ENCODE peak calls at places on chromosomes 6 and 20, in nine cellular contexts. H is activated naive CD8-positive, alpha-beta T cell treated with anti-CD3 and anti-CD28 coated beads for 36 hours; J is occipital lobe; Y is M059J; T is B cell; Z is glomerular endothelial cell; L is epithelial cell of esophagus; E is omental fat pad; I is GOT3. D is an unnamed sample.

GRCh38 chr6:45415315-45415714 is 37.6 kb upstream of the SUPT3H start:
- DNase-seq in I (no peak), Y (no peak), T (no peak), H (no peak), E (no peak), Z (no peak), J (no peak), L (no peak), D (no peak)

GRCh38 chr6:126773122-126773805 is 345.2 kb upstream of the RSPO3 start:
- DNase-seq in Z (no peak), E (no peak), T (no peak), Y (no peak), H (no peak), I (no peak), L (no peak), J (no peak), D (no peak)

GRCh38 chr6:167056370-167056769 is 57.2 kb downstream of the CEP43 start:
- DNase-seq in Z (no peak), T (peak), H (peak), Y (peak), E (no peak), J (no peak), L (no peak), I (no peak), D (no peak)

GRCh38 chr6:89597988-89598387 is 40.6 kb downstream of the LYRM2 start:
- DNase-seq in Z (no peak), E (no peak), L (peak), J (no peak), I (no peak), Y (peak), H (no peak), T (no peak), D (no peak)

GRCh38 chr6:151639750-151640149 is 145.9 kb downstream of the CCDC170 start:
- DNase-seq in Y (no peak), L (no peak), E (no peak), J (no peak), Z (no peak), I (no peak), H (no peak), T (no peak), D (no peak)

GRCh38 chr6:163413345-163414116 is 987 bp upstream of the QKI start:
- DNase-seq in E (peak), I (peak), H (peak), Z (no peak), T (peak), L (peak), Y (peak), J (peak), D (peak)

GRCh38 chr6:17632929-17633328 is 32.8 kb downstream of the FAM8A1 start:
- DNase-seq in Z (no peak), J (no peak), H (no peak), I (no peak), Y (no peak), L (no peak), E (no peak), T (no peak), D (no peak)

GRCh38 chr20:59222239-59222981 is 58.8 kb downstream of the ZNF831 start:
- DNase-seq in H (peak), L (peak), Y (peak), E (peak), Z (peak), J (peak), I (peak), T (peak), D (peak)

GRCh38 chr6:54784021-54784420 is 62.5 kb upstream of the FAM83B start:
- DNase-seq in Z (no peak), J (no peak), I (no peak), L (no peak), Y (peak), E (no peak), H (no peak), T (no peak), D (no peak)

GRCh38 chr6:31736026-31736767 is at the start of gene CLIC1:
- DNase-seq in E (peak), I (peak), Y (peak), J (no peak), Z (no peak), H (peak), L (peak), T (peak), D (peak)

D was measured in C1 segment of cervical spinal cord.